ENCODE peak calls at places on chromosomes 3 and 15, in five cellular contexts. P is progenitor cell of endocrine pancreas, H is kidney, T is omental fat pad, V is tibial nerve. M is an unnamed sample.

GRCh38 chr15:65541231-65541630 is 11.0 kb downstream of the HACD3 start:
- DNase-seq in V (no peak), H (no peak), T (no peak), P (no peak), M (no peak)

GRCh38 chr3:62415312-62415791 is 42.0 kb upstream of the FEZF2 start:
- DNase-seq in H (no peak), P (no peak), T (no peak), V (no peak), M (no peak)

GRCh38 chr3:37115451-37115850 is 58.9 kb downstream of the LRRFIP2 start:
- DNase-seq in V (no peak), T (no peak), H (no peak), P (no peak), M (no peak)

GRCh38 chr3:140205598-140205997 is 270.6 kb downstream of the CLSTN2 start:
- DNase-seq in V (no peak), H (no peak), P (no peak), T (no peak), M (no peak)

GRCh38 chr15:75138016-75138999 is 63.4 kb upstream of the C15orf39 start:
- DNase-seq in H (no peak), T (no peak), P (no peak), V (no peak), M (no peak)

GRCh38 chr3:12154151-12154550 is 4.6 kb downstream of the TIMP4 start:
- DNase-seq in T (no peak), V (no peak), H (no peak), P (no peak), M (no peak)

GRCh38 chr3:117102441-117102840 is 392.9 kb downstream of the TUSC7 start:
- DNase-seq in V (no peak), T (no peak), H (no peak), P (no peak), M (no peak)

GRCh38 chr3:53836084-53836872 is 9.9 kb downstream of the CHDH start:
- DNase-seq in P (no peak), H (no peak), T (no peak), V (no peak), M (no peak)

GRCh38 chr3:43206632-43207031 is 79.7 kb upstream of the SNRK start:
- DNase-seq in P (no peak), H (no peak), T (no peak), V (no peak), M (no peak)

GRCh38 chr3:136266468-136266867 is 16.3 kb downstream of the PCCB start:
- DNase-seq in T (no peak), P (no peak), H (no peak), V (no peak), M (no peak)

GRCh38 chr3:193190387-193190786 is 50.6 kb upstream of the PLAAT1 start:
- DNase-seq in V (no peak), P (no peak), H (no peak), T (no peak), M (no peak)

GRCh38 chr3:111534701-111535100 is 7.3 kb upstream of the CD96 start:
- DNase-seq in P (no peak), T (no peak), V (no peak), H (no peak), M (no peak)

GRCh38 chr15:96947296-96947695 is 616.8 kb downstream of the NR2F2 start:
- DNase-seq in T (no peak), P (no peak), V (no peak), H (no peak), M (no peak)

GRCh38 chr3:126827121-126827520 is 123.1 kb downstream of the CHCHD6 start:
- DNase-seq in V (no peak), T (no peak), H (no peak), P (no peak), M (no peak)

GRCh38 chr3:58659051-58659675 is 7.4 kb downstream of the FAM3D start:
- DNase-seq in V (no peak), T (no peak), H (no peak), P (no peak), M (no peak)
- TF ChIP-seq CTCF in V (no peak), T (no peak), H (peak), P (peak), M (peak)

GRCh38 chr3:64651286-64651685 is 36.5 kb downstream of the ADAMTS9 start:
- DNase-seq in P (no peak), V (no peak), H (no peak), T (no peak), M (no peak)
- TF ChIP-seq CTCF in P (no peak), V (no peak), H (no peak), T (no peak), M (peak)

GRCh38 chr3:128307029-128307633 is 153.8 kb downstream of the EEFSEC start:
- DNase-seq in V (no peak), T (no peak), H (no peak), P (no peak), M (no peak)
- TF ChIP-seq CTCF in V (no peak), T (no peak), H (peak), P (peak), M (peak)

GRCh38 chr3:180085122-180085710 is 48.5 kb upstream of the PEX5L start:
- DNase-seq in P (no peak), V (no peak), H (no peak), T (no peak), M (no peak)
- TF ChIP-seq CTCF in P (no peak), V (no peak), H (no peak), T (no peak), M (no peak)

DNA sequence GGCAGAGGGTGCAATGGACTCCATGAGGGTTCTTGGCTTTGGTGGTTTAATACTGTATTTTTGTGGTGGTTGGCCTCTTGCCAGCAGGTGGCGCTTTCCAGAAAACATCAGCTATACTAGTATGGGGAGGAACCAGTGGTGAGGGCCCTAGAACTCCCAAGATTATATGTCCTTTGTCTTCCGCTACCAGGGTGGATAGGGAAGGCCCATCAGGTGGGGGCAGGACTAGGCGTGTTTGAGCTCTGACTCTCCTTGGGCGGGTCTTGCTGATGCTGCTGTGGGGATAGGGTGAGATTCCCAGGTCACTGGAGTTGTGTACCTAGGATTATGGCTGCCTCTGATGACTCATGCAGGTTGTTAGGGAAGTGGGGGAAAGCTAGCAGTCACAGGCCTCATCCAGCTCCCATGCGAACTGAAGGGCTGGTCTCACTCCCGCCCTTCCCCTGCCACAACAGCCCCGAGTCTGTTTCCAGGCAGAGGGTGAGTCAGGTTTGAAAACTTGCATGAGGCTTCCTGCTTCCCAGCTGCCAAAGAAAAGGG is 357.7 kb downstream of the OTOL1 start:
- DNase-seq in P (no peak), T (no peak), V (no peak), H (no peak), M (no peak)
- TF ChIP-seq CTCF in P (peak), T (no peak), V (no peak), H (no peak), M (peak)